ENCODE peak calls at places on chromosomes 16 and 17, in six cellular contexts. One of them, this sample, is unnamed.

GRCh38 chr17:78723001-78723796 is 58.9 kb downstream of the CYTH1 start:
- DNase-seq in uterus: peak; percentile 53
- DNase-seq in epithelial cell of esophagus: no peak
- DNase-seq in CD8-positive, alpha-beta T cell: no peak
- DNase-seq in epithelial cell of proximal tubule: no peak
- DNase-seq in AG04450: no peak
- DNase-seq in this sample: no peak

GRCh38 chr17:57914274-57915147 is 40.7 kb downstream of the CUEDC1 start:
- DNase-seq in epithelial cell of esophagus: no peak
- DNase-seq in AG04450: no peak
- DNase-seq in uterus: no peak
- DNase-seq in epithelial cell of proximal tubule: no peak
- DNase-seq in CD8-positive, alpha-beta T cell: no peak
- DNase-seq in this sample: no peak

GRCh38 chr16:3646348-3646920 is 8.1 kb upstream of the DNASE1 start:
- DNase-seq in uterus: no peak
- DNase-seq in epithelial cell of esophagus: peak; percentile 52
- DNase-seq in AG04450: no peak
- DNase-seq in epithelial cell of proximal tubule: no peak
- DNase-seq in CD8-positive, alpha-beta T cell: no peak
- DNase-seq in this sample: no peak

GRCh38 chr17:62049299-62049698 is 15.8 kb downstream of the MED13 start:
- DNase-seq in epithelial cell of esophagus: no peak
- DNase-seq in uterus: no peak
- DNase-seq in CD8-positive, alpha-beta T cell: no peak
- DNase-seq in epithelial cell of proximal tubule: no peak
- DNase-seq in AG04450: no peak
- DNase-seq in this sample: no peak

GRCh38 chr16:4521971-4522623 is 16.5 kb downstream of the CDIP1 start:
- DNase-seq in uterus: no peak
- DNase-seq in epithelial cell of esophagus: no peak
- DNase-seq in CD8-positive, alpha-beta T cell: no peak
- DNase-seq in epithelial cell of proximal tubule: no peak
- DNase-seq in AG04450: no peak
- DNase-seq in this sample: no peak

GRCh38 chr17:68197091-68197996 is 50.5 kb upstream of the AMZ2 start:
- DNase-seq in epithelial cell of proximal tubule: no peak
- DNase-seq in uterus: no peak
- DNase-seq in epithelial cell of esophagus: no peak
- DNase-seq in CD8-positive, alpha-beta T cell: peak; percentile 65
- DNase-seq in AG04450: no peak
- DNase-seq in this sample: peak; percentile 56

GRCh38 chr17:78238823-78239488 is 7.5 kb downstream of the TMEM235 start:
- DNase-seq in AG04450: no peak
- DNase-seq in uterus: no peak
- DNase-seq in epithelial cell of esophagus: no peak
- DNase-seq in epithelial cell of proximal tubule: no peak
- DNase-seq in CD8-positive, alpha-beta T cell: no peak
- DNase-seq in this sample: no peak

GRCh38 chr17:39635614-39636176 is 1.2 kb upstream of the STARD3 start:
- DNase-seq in epithelial cell of esophagus: no peak
- DNase-seq in uterus: no peak
- DNase-seq in AG04450: no peak
- DNase-seq in CD8-positive, alpha-beta T cell: no peak
- DNase-seq in epithelial cell of proximal tubule: no peak
- DNase-seq in this sample: no peak

GRCh38 chr16:48583075-48584065 is 26.6 kb downstream of the N4BP1 start:
- DNase-seq in uterus: no peak
- DNase-seq in CD8-positive, alpha-beta T cell: no peak
- DNase-seq in AG04450: no peak
- DNase-seq in epithelial cell of proximal tubule: no peak
- DNase-seq in epithelial cell of esophagus: no peak
- DNase-seq in this sample: no peak

GRCh38 chr17:44310188-44310587 is 1.8 kb downstream of the RUNDC3A start:
- DNase-seq in AG04450: no peak
- DNase-seq in CD8-positive, alpha-beta T cell: no peak
- DNase-seq in epithelial cell of esophagus: no peak
- DNase-seq in uterus: no peak
- DNase-seq in epithelial cell of proximal tubule: no peak
- DNase-seq in this sample: no peak

GRCh38 chr17:52604105-52604504 is 445.6 kb upstream of the CA10 start:
- DNase-seq in CD8-positive, alpha-beta T cell: no peak
- DNase-seq in epithelial cell of esophagus: peak; percentile 10
- DNase-seq in AG04450: no peak
- DNase-seq in epithelial cell of proximal tubule: no peak
- DNase-seq in uterus: no peak
- DNase-seq in this sample: no peak

GRCh38 chr17:1331708-1332107 is 52.2 kb downstream of the TRARG1 start:
- DNase-seq in epithelial cell of proximal tubule: no peak
- DNase-seq in epithelial cell of esophagus: no peak
- DNase-seq in AG04450: no peak
- DNase-seq in uterus: no peak
- DNase-seq in CD8-positive, alpha-beta T cell: no peak
- DNase-seq in this sample: no peak

GRCh38 chr16:17231972-17232371 is 238.8 kb downstream of the XYLT1 start:
- DNase-seq in AG04450: no peak
- DNase-seq in uterus: no peak
- DNase-seq in epithelial cell of esophagus: no peak
- DNase-seq in epithelial cell of proximal tubule: no peak
- DNase-seq in CD8-positive, alpha-beta T cell: no peak
- DNase-seq in this sample: no peak

GRCh38 chr16:75379911-75380847 is 53.1 kb downstream of the CFDP1 start:
- DNase-seq in AG04450: no peak
- DNase-seq in uterus: no peak
- DNase-seq in CD8-positive, alpha-beta T cell: peak; percentile 62
- DNase-seq in epithelial cell of proximal tubule: no peak
- DNase-seq in epithelial cell of esophagus: no peak
- DNase-seq in this sample: peak; percentile 49

GRCh38 chr16:27843800-27844199 is 219.7 kb downstream of the GSG1L start:
- DNase-seq in AG04450: no peak
- DNase-seq in CD8-positive, alpha-beta T cell: no peak
- DNase-seq in epithelial cell of proximal tubule: no peak
- DNase-seq in epithelial cell of esophagus: no peak
- DNase-seq in uterus: no peak
- DNase-seq in this sample: no peak

GRCh38 chr17:4968166-4968915 is 724 bp upstream of the SPAG7 start:
- DNase-seq in uterus: no peak
- DNase-seq in epithelial cell of esophagus: peak; percentile 9
- DNase-seq in epithelial cell of proximal tubule: peak; percentile 30
- DNase-seq in CD8-positive, alpha-beta T cell: no peak
- DNase-seq in AG04450: no peak
- DNase-seq in this sample: no peak

GRCh38 chr16:12271006-12271405 is 294.5 kb downstream of the SNX29 start:
- DNase-seq in epithelial cell of proximal tubule: no peak
- DNase-seq in CD8-positive, alpha-beta T cell: no peak
- DNase-seq in epithelial cell of esophagus: peak; percentile 14
- DNase-seq in uterus: no peak
- DNase-seq in AG04450: no peak
- DNase-seq in this sample: no peak
- TF ChIP-seq CTCF in epithelial cell of proximal tubule: peak; percentile 51
- TF ChIP-seq CTCF in CD8-positive, alpha-beta T cell: no peak
- TF ChIP-seq CTCF in epithelial cell of esophagus: peak; percentile 12
- TF ChIP-seq CTCF in uterus: no peak
- TF ChIP-seq CTCF in AG04450: peak; percentile 50
- TF ChIP-seq CTCF in this sample: no peak

GRCh38 chr16:50942143-50942542 is 200.3 kb downstream of the CYLD start:
- DNase-seq in uterus: no peak
- DNase-seq in AG04450: no peak
- DNase-seq in CD8-positive, alpha-beta T cell: no peak
- DNase-seq in epithelial cell of esophagus: no peak
- DNase-seq in epithelial cell of proximal tubule: no peak
- DNase-seq in this sample: no peak
- TF ChIP-seq CTCF in uterus: no peak
- TF ChIP-seq CTCF in AG04450: no peak
- TF ChIP-seq CTCF in CD8-positive, alpha-beta T cell: no peak
- TF ChIP-seq CTCF in epithelial cell of esophagus: no peak
- TF ChIP-seq CTCF in epithelial cell of proximal tubule: no peak
- TF ChIP-seq CTCF in this sample: no peak

GRCh38 chr17:82843904-82844640 is 4.2 kb upstream of the ZNF750 start:
- DNase-seq in CD8-positive, alpha-beta T cell: no peak
- DNase-seq in AG04450: no peak
- DNase-seq in epithelial cell of proximal tubule: no peak
- DNase-seq in epithelial cell of esophagus: no peak
- DNase-seq in uterus: no peak
- DNase-seq in this sample: no peak

GRCh38 chr17:82848022-82848592 is 8.3 kb upstream of the ZNF750 start:
- DNase-seq in epithelial cell of esophagus: peak; percentile 95
- DNase-seq in epithelial cell of proximal tubule: no peak
- DNase-seq in AG04450: peak; percentile 47
- DNase-seq in uterus: peak; percentile 66
- DNase-seq in CD8-positive, alpha-beta T cell: peak; percentile 60
- DNase-seq in this sample: no peak

GRCh38 chr17:82844796-82845162 is 5.0 kb upstream of the ZNF750 start:
- DNase-seq in CD8-positive, alpha-beta T cell: no peak
- DNase-seq in epithelial cell of esophagus: no peak
- DNase-seq in epithelial cell of proximal tubule: no peak
- DNase-seq in AG04450: no peak
- DNase-seq in uterus: no peak
- DNase-seq in this sample: no peak

GRCh38 chr17:82845163-82845807 is 5.5 kb upstream of the ZNF750 start:
- DNase-seq in AG04450: no peak
- DNase-seq in uterus: no peak
- DNase-seq in CD8-positive, alpha-beta T cell: no peak
- DNase-seq in epithelial cell of proximal tubule: no peak
- DNase-seq in epithelial cell of esophagus: no peak
- DNase-seq in this sample: no peak

DNA sequence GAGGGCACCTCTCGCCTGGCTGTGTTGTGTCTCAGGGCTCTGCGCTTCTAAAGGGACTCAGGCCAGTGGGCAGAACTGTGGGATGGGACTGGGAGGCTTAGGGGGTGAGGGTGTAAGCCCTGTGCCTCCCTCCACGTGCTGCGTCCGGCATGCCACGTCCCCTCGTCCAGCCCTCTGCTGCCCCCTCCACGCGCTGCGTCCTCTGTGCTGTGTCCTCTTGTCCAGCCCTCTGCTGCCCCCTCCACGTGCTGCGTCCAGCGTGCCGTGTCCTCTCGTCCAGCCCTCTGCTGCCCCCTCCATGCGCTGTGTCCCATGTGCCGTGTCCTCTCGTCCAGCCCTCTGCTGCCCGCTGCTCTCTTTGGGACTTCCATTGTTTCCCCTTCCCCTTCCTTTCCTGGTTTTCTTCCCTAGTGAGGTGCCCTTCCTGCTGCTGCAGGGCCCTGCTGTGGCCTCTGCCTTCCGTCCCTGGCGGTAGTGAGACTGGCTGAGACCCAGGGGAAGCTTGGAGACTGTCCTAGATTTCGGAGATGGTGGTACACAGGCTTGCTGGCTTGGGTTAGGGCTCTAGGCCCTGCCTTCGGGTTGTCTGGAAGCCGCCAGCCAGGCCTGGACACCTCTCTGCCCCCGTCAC is 6.4 kb upstream of the ZNF750 start:
- DNase-seq in AG04450: no peak
- DNase-seq in CD8-positive, alpha-beta T cell: no peak
- DNase-seq in epithelial cell of proximal tubule: no peak
- DNase-seq in uterus: no peak
- DNase-seq in epithelial cell of esophagus: no peak
- DNase-seq in this sample: no peak
- TF ChIP-seq CTCF in AG04450: no peak
- TF ChIP-seq CTCF in CD8-positive, alpha-beta T cell: no peak
- TF ChIP-seq CTCF in epithelial cell of proximal tubule: no peak
- TF ChIP-seq CTCF in uterus: no peak
- TF ChIP-seq CTCF in epithelial cell of esophagus: no peak
- TF ChIP-seq CTCF in this sample: no peak

GRCh38 chr16:60230666-60231065 is 1496.5 kb upstream of the GOT2 start:
- DNase-seq in epithelial cell of esophagus: peak; percentile 38
- DNase-seq in CD8-positive, alpha-beta T cell: no peak
- DNase-seq in epithelial cell of proximal tubule: no peak
- DNase-seq in AG04450: no peak
- DNase-seq in uterus: no peak
- DNase-seq in this sample: no peak

GRCh38 chr16:60225541-60225940 is 1491.4 kb upstream of the GOT2 start:
- DNase-seq in uterus: no peak
- DNase-seq in epithelial cell of esophagus: no peak
- DNase-seq in CD8-positive, alpha-beta T cell: no peak
- DNase-seq in epithelial cell of proximal tubule: no peak
- DNase-seq in AG04450: no peak
- DNase-seq in this sample: no peak
- TF ChIP-seq CTCF in uterus: no peak
- TF ChIP-seq CTCF in epithelial cell of esophagus: no peak
- TF ChIP-seq CTCF in CD8-positive, alpha-beta T cell: no peak
- TF ChIP-seq CTCF in epithelial cell of proximal tubule: no peak
- TF ChIP-seq CTCF in AG04450: no peak
- TF ChIP-seq CTCF in this sample: no peak